ENCODE peak calls at places on chromosomes 2 and 18, in six cellular contexts. I is stimulated activated CD8-positive, alpha-beta memory T cell treated with anti-CD3 and anti-CD28 coated beads, Interleukin-12 subunit alpha, Interleukin-12 subunit beta, amount 100 ng/mL, for 4 hours; X is A549; Q is WTC11; E is WERI-Rb-1; L is HFF-Myc. K is an unnamed sample.

GRCh38 chr2:236936446-236936940 is 149.2 kb upstream of the COPS8 start:
- DNase-seq in E (no peak), X (no peak), Q (no peak), I (no peak), L (no peak), K (no peak)

GRCh38 chr2:229090231-229090630 is 180.9 kb downstream of the PID1 start:
- DNase-seq in L (peak; percentile 73), Q (no peak), X (no peak), I (no peak), E (no peak), K (no peak)

GRCh38 chr2:146123256-146123655 is 1603.3 kb upstream of the ZEB2 start:
- DNase-seq in I (no peak), E (no peak), X (no peak), L (no peak), Q (no peak), K (no peak)

GRCh38 chr2:75646090-75646582 is 447 bp upstream of the MRPL19 start:
- DNase-seq in Q (no peak), L (no peak), I (no peak), E (no peak), X (no peak), K (no peak)

GRCh38 chr18:36602620-36603019 is 226.2 kb downstream of the TPGS2 start:
- DNase-seq in L (no peak), I (no peak), X (no peak), Q (no peak), E (no peak), K (no peak)

GRCh38 chr18:53018791-53019190 is 678.8 kb downstream of the DCC start:
- DNase-seq in E (no peak), X (no peak), I (no peak), Q (no peak), L (no peak), K (no peak)

GRCh38 chr2:102112692-102113665 is 29.6 kb upstream of the IL1R1 start:
- DNase-seq in L (no peak), Q (no peak), E (no peak), I (no peak), X (no peak), K (no peak)

GRCh38 chr2:235320341-235320740 is 173.5 kb upstream of the AGAP1 start:
- DNase-seq in X (no peak), L (no peak), Q (no peak), I (no peak), E (no peak), K (no peak)

GRCh38 chr18:28167835-28168349 is 9.0 kb downstream of the CDH2 start:
- DNase-seq in Q (no peak), X (no peak), L (no peak), E (no peak), I (no peak), K (no peak)

GRCh38 chr2:134410831-134411231 is 157.0 kb downstream of the MGAT5 start:
- DNase-seq in Q (no peak), L (no peak), X (no peak), E (no peak), I (no peak), K (no peak)

GRCh38 chr2:149188291-149188690 is 142.1 kb upstream of the LYPD6 start:
- DNase-seq in E (no peak), L (no peak), I (no peak), Q (no peak), X (no peak), K (no peak)

GRCh38 chr18:48179666-48180065 is 229.5 kb downstream of the ZBTB7C start:
- DNase-seq in I (no peak), E (no peak), Q (no peak), L (no peak), X (no peak), K (no peak)

GRCh38 chr2:109129921-109130725 is 1.1 kb downstream of the SH3RF3 start:
- DNase-seq in L (no peak), X (no peak), Q (no peak), I (no peak), E (no peak), K (no peak)

GRCh38 chr2:70448041-70448440 is 105.6 kb downstream of the TGFA start:
- DNase-seq in X (no peak), Q (no peak), I (no peak), E (no peak), L (no peak), K (no peak)